ENCODE peak calls at places on chromosome 13, in four cellular contexts. A is NCI-H1105 treated with DMSO at 0.1 percent for 48 hours; T is CD4-positive, alpha-beta T cell; Z is heart left ventricle. K is an unnamed sample.

GRCh38 chr13:80131204-80131603 is 209.7 kb downstream of the SPRY2 start:
- DNase-seq in Z (peak; percentile 82), T (no peak), A (no peak), K (peak; percentile 83)

GRCh38 chr13:73496711-73497110 is 437.9 kb downstream of the KLF5 start:
- DNase-seq in Z (no peak), T (no peak), A (no peak), K (no peak)

GRCh38 chr13:103288114-103288513 is 221.9 kb upstream of the SLC10A2 start:
- DNase-seq in T (no peak), Z (no peak), A (no peak), K (no peak)

GRCh38 chr13:20686863-20687579 is 16.5 kb upstream of the IL17D start:
- DNase-seq in A (no peak), T (no peak), Z (no peak), K (no peak)

GRCh38 chr13:44932850-44933251 is 56.4 kb downstream of the NUFIP1 start:
- DNase-seq in T (no peak), Z (peak; percentile 34), A (no peak), K (peak; percentile 29)

GRCh38 chr13:29359181-29359580 is 236.3 kb downstream of the SLC7A1 start:
- DNase-seq in Z (no peak), A (no peak), T (no peak), K (peak; percentile 10)

GRCh38 chr13:45456196-45456972 is 8.4 kb upstream of the COG3 start:
- DNase-seq in T (no peak), A (no peak), Z (no peak), K (peak; percentile 50)

GRCh38 chr13:109166807-109167206 is 537.4 kb downstream of the MYO16 start:
- DNase-seq in T (no peak), Z (no peak), A (no peak), K (peak; percentile 49)

GRCh38 chr13:25973085-25973484 is 78.7 kb downstream of the SHISA2 start:
- DNase-seq in A (no peak), T (no peak), Z (no peak), K (no peak)